ENCODE peak calls at places on chromosomes 11 and 22, in six cellular contexts. W is spleen, K is stomach, R is pancreas, H is OCI-LY7, F is H9. N is an unnamed sample.

GRCh38 chr11:130622126-130622525 is 173.7 kb downstream of the ADAMTS15 start:
- DNase-seq in W (no peak), K (no peak), R (no peak), H (no peak), F (no peak), N (no peak)

GRCh38 chr11:19848219-19848618 is 135.6 kb downstream of the NAV2 start:
- DNase-seq in W (no peak), K (no peak), R (no peak), H (no peak), F (peak; percentile 39), N (no peak)

GRCh38 chr11:60482361-60482760 is 10.2 kb upstream of the MS4A12 start:
- DNase-seq in W (no peak), K (no peak), R (no peak), H (peak; percentile 54), F (no peak), N (no peak)

GRCh38 chr11:44759743-44760476 is 33.1 kb downstream of the TSPAN18 start:
- DNase-seq in W (no peak), K (no peak), R (no peak), H (no peak), F (peak; percentile 17), N (no peak)

GRCh38 chr11:62144641-62145255 is 20.9 kb downstream of the INCENP start:
- DNase-seq in W (peak; percentile 62), K (peak; percentile 21), R (no peak), H (no peak), F (peak; percentile 17), N (no peak)

GRCh38 chr11:68352591-68352990 is 40.2 kb downstream of the LRP5 start:
- DNase-seq in W (no peak), K (no peak), R (no peak), H (no peak), F (no peak), N (no peak)

GRCh38 chr22:35914665-35915476 is 113.8 kb downstream of the RBFOX2 start:
- DNase-seq in W (no peak), K (peak; percentile 58), R (peak; percentile 77), H (peak; percentile 70), F (peak; percentile 88), N (no peak)

GRCh38 chr22:20093437-20093836 is 13.4 kb downstream of the DGCR8 start:
- DNase-seq in W (peak; percentile 30), K (peak; percentile 89), R (peak; percentile 83), H (no peak), F (no peak), N (peak; percentile 88)

GRCh38 chr22:37088108-37088605 is 21.4 kb downstream of the TMPRSS6 start:
- DNase-seq in W (no peak), K (no peak), R (no peak), H (no peak), F (no peak), N (no peak)

GRCh38 chr22:37676691-37677627 is 1.5 kb downstream of the LGALS1 start:
- DNase-seq in W (peak; percentile 97), K (peak; percentile 85), R (peak; percentile 83), H (peak; percentile 95), F (peak; percentile 97), N (peak; percentile 89)

GRCh38 chr11:35681181-35681767 is 18.7 kb downstream of the TRIM44 start:
- DNase-seq in W (no peak), K (no peak), R (no peak), H (no peak), F (no peak), N (no peak)
- H3K4me1 ChIP-seq in W (peaks cover 25% of the 10 kb centered on the region), K (peaks cover 18% of the 10 kb centered on the region), R (peaks cover 8% of the 10 kb centered on the region), H (peaks cover 64% of the 10 kb centered on the region), F (no peaks in the 10 kb centered on the region), N (peaks cover 40% of the 10 kb centered on the region)

DNA sequence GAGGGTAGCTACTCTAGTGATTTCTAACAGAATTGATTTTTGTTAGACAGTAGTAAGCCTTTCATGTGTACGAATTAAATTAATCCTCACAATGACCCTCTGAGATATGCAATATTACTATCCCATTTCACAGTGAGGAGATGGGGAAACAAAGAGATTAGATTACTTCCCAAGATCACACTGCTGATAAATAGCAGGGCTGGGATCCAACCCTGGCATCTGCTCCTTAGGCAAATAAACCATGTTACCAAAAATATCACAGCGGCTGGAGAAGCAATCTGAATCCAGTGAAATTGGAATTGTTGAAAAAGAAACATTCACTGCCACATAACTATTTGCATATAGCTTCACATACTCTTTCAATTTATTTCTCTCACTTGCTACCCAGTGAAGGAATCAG is 12.8 kb upstream of the CAVIN3 start:
- DNase-seq in W (no peak), K (no peak), R (no peak), H (no peak), F (no peak), N (no peak)
- TF ChIP-seq CTCF in W (no peak), K (no peak), R (no peak), H (no peak), F (no peak), N (no peak)

DNA sequence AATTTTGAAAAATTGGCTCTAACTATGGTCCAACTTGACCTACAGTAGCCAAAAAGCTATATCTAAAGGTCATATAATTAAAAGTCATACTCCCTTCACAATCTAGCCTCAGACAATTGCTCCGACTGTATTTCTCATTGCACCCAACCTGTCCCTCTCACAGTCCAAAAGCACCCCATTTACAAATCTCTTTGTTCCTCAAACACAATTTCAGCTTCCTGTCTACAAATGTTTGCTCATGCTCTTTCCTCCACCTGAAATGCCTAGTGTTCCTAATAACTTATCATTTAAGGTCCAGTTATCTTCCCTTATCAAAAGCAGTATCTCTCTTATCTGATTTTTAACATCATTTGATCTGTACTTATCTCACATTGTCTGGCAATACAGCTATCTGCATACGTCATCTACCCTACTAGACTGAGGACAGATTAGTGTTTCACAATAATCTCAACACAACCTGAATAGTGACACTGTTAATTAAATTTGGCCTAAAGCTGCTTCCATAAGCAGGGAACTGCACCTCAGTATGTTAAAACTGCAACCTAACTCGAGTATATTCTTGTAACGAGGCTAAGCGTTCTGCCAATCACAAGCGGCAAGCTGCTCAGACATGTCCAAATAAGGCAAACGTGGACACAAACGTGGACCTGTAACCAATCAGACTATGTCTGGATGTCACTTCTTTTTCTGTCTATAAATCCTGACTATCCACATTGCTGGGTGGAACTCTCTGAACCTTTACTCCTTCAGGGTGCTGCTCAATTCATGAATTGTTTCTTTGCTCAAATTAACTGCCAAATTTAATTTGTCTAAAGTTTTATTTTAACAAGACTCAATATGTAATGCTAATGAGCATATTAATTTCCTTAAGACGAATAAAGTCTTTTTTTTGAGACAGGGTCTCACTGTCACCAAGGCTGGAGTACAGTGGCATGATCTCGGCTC is 15.9 kb downstream of the PICALM start:
- DNase-seq in W (no peak), K (no peak), R (no peak), H (no peak), F (no peak), N (no peak)
- H3K4me1 ChIP-seq in W (peaks cover 53% of the 10 kb centered on the region), K (peaks cover 41% of the 10 kb centered on the region), R (no peaks in the 10 kb centered on the region), H (no peaks in the 10 kb centered on the region), F (no peaks in the 10 kb centered on the region), N (peaks cover 2% of the 10 kb centered on the region)

GRCh38 chr11:81444306-81444705 is 1289.4 kb downstream of the FAM181B start:
- DNase-seq in W (no peak), K (no peak), R (no peak), H (no peak), F (no peak), N (no peak)
- TF ChIP-seq CTCF in W (no peak), K (no peak), R (no peak), H (peak; percentile 14), F (peak; percentile 64), N (no peak)

DNA sequence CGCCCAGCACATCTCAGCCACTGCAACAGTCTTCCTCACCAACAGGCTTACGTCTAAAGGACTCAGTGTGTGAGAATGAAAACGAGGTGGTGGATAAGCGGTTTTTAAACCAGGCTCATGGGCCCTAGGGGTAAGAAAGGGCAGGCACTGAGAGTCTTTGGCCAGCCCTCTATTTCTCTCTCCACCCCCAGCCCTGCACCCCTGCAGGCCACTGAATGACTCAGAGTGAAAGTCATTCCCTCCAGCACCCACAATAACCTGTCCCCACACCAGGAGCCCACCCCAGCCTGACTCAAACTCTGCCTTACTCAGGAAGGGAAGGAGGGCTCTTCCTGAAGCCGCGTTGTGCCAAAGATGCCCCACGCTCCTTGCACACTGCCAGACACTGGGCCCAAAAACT is 72.0 kb downstream of the LARGE1 start:
- DNase-seq in W (no peak), K (no peak), R (no peak), H (no peak), F (no peak), N (no peak)
- H3K4me1 ChIP-seq in W (peaks cover 2% of the 10 kb centered on the region), K (peaks cover 24% of the 10 kb centered on the region), R (peaks cover 5% of the 10 kb centered on the region), H (peaks cover 42% of the 10 kb centered on the region), F (peaks cover 34% of the 10 kb centered on the region), N (no peaks in the 10 kb centered on the region)

DNA sequence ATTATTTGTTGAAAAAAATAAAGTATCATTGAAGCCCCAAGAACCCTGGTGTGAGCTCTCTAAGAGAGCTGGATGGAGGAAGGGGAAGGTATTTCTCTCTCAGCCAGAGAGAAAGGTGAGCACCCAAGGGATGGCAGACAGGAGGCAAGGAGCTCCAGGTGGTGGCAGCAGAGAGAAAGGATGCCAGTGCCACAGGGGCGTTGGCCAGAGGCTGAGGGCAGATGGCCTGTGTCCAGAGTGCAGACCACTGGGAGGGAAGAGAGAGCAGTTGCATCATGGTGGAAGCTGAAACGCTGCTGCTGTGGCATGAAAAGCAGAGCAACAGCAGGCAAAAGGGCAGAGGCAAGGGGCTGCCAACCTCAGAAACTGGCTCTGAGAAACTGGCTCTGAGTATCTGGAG is 8.5 kb downstream of the SPON1 start:
- DNase-seq in W (no peak), K (peak; percentile 42), R (no peak), H (peak; percentile 44), F (peak; percentile 55), N (peak; percentile 31)
- TF ChIP-seq CTCF in W (no peak), K (no peak), R (no peak), H (peak; percentile 77), F (peak; percentile 63), N (no peak)

DNA sequence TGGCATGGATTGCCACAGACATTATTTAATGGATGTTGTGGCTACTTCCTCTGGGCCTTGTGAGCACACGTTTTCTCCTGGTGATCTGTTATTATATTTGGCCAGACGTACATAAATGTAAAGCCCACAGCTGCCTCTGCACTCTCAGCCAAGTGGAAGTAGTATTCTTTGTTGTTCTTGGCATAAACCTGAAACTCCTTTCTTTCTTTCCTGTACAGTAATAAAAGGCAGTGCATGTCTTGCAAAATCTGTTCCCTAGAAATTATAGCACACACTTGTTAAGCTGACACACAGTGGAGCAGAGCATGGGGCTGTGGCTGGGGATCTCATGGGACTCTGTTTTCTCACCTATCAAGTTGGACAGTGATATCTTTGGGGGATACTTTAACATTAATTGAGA is 20.8 kb downstream of the PANX1 start:
- DNase-seq in W (no peak), K (no peak), R (no peak), H (no peak), F (no peak), N (no peak)
- H3K4me1 ChIP-seq in W (peaks cover 2% of the 10 kb centered on the region), K (peaks cover 42% of the 10 kb centered on the region), R (peaks cover 17% of the 10 kb centered on the region), H (peaks cover 6% of the 10 kb centered on the region), F (peaks cover 19% of the 10 kb centered on the region), N (peaks cover 58% of the 10 kb centered on the region)

N was measured in right lobe of liver.